ENCODE peak calls at places on chromosomes 11 and 22, in nine cellular contexts. One of them, this sample, is unnamed.

GRCh38 chr11:45573728-45574127 is 91.7 kb downstream of the CHST1 start:
- DNase-seq in A549: no peak
- DNase-seq in Calu3: no peak
- DNase-seq in mucosa of descending colon: no peak
- DNase-seq in body of pancreas: no peak
- DNase-seq in GM04504: no peak
- DNase-seq in stimulated activated CD8-positive, alpha-beta memory T cell treated with anti-CD3 and anti-CD28 coated beads, Interleukin-4, amount 100 ng/mL, for 1 hour: no peak
- DNase-seq in CD4-positive, alpha-beta T cell: no peak
- DNase-seq in substantia nigra: no peak
- DNase-seq in this sample: no peak

GRCh38 chr11:119306373-119306890 is 10.5 kb downstream of the MCAM start:
- DNase-seq in GM04504: no peak
- DNase-seq in substantia nigra: no peak
- DNase-seq in Calu3: no peak
- DNase-seq in stimulated activated CD8-positive, alpha-beta memory T cell treated with anti-CD3 and anti-CD28 coated beads, Interleukin-4, amount 100 ng/mL, for 1 hour: no peak
- DNase-seq in CD4-positive, alpha-beta T cell: peak
- DNase-seq in mucosa of descending colon: no peak
- DNase-seq in body of pancreas: peak
- DNase-seq in A549: no peak
- DNase-seq in this sample: no peak

GRCh38 chr11:95831198-95831883 is 41.0 kb downstream of the CEP57 start:
- DNase-seq in A549: no peak
- DNase-seq in CD4-positive, alpha-beta T cell: no peak
- DNase-seq in GM04504: peak
- DNase-seq in stimulated activated CD8-positive, alpha-beta memory T cell treated with anti-CD3 and anti-CD28 coated beads, Interleukin-4, amount 100 ng/mL, for 1 hour: no peak
- DNase-seq in substantia nigra: no peak
- DNase-seq in Calu3: no peak
- DNase-seq in mucosa of descending colon: no peak
- DNase-seq in body of pancreas: no peak
- DNase-seq in this sample: no peak

GRCh38 chr22:47343611-47344010 is 581.2 kb downstream of the TBC1D22A start:
- DNase-seq in Calu3: no peak
- DNase-seq in A549: no peak
- DNase-seq in GM04504: no peak
- DNase-seq in body of pancreas: no peak
- DNase-seq in substantia nigra: no peak
- DNase-seq in mucosa of descending colon: no peak
- DNase-seq in stimulated activated CD8-positive, alpha-beta memory T cell treated with anti-CD3 and anti-CD28 coated beads, Interleukin-4, amount 100 ng/mL, for 1 hour: no peak
- DNase-seq in CD4-positive, alpha-beta T cell: no peak
- DNase-seq in this sample: no peak

GRCh38 chr11:1694064-1694845 is 2.7 kb upstream of the KRTAP5-6 start:
- DNase-seq in body of pancreas: peak
- DNase-seq in Calu3: peak
- DNase-seq in mucosa of descending colon: peak
- DNase-seq in stimulated activated CD8-positive, alpha-beta memory T cell treated with anti-CD3 and anti-CD28 coated beads, Interleukin-4, amount 100 ng/mL, for 1 hour: peak
- DNase-seq in substantia nigra: peak
- DNase-seq in A549: peak
- DNase-seq in CD4-positive, alpha-beta T cell: peak
- DNase-seq in GM04504: peak
- DNase-seq in this sample: peak

GRCh38 chr11:118843518-118843917 is 40.2 kb upstream of the CXCR5 start:
- DNase-seq in A549: no peak
- DNase-seq in substantia nigra: no peak
- DNase-seq in GM04504: no peak
- DNase-seq in mucosa of descending colon: no peak
- DNase-seq in body of pancreas: no peak
- DNase-seq in CD4-positive, alpha-beta T cell: no peak
- DNase-seq in Calu3: no peak
- DNase-seq in stimulated activated CD8-positive, alpha-beta memory T cell treated with anti-CD3 and anti-CD28 coated beads, Interleukin-4, amount 100 ng/mL, for 1 hour: no peak
- DNase-seq in this sample: no peak

GRCh38 chr11:2256293-2256913 is 14.0 kb downstream of the ASCL2 start:
- DNase-seq in A549: no peak
- DNase-seq in substantia nigra: no peak
- DNase-seq in mucosa of descending colon: no peak
- DNase-seq in GM04504: no peak
- DNase-seq in Calu3: no peak
- DNase-seq in body of pancreas: no peak
- DNase-seq in CD4-positive, alpha-beta T cell: no peak
- DNase-seq in stimulated activated CD8-positive, alpha-beta memory T cell treated with anti-CD3 and anti-CD28 coated beads, Interleukin-4, amount 100 ng/mL, for 1 hour: no peak
- DNase-seq in this sample: no peak

GRCh38 chr22:43293661-43294392 is 49.3 kb downstream of the SCUBE1 start:
- DNase-seq in Calu3: no peak
- DNase-seq in GM04504: peak
- DNase-seq in body of pancreas: no peak
- DNase-seq in A549: peak
- DNase-seq in substantia nigra: no peak
- DNase-seq in stimulated activated CD8-positive, alpha-beta memory T cell treated with anti-CD3 and anti-CD28 coated beads, Interleukin-4, amount 100 ng/mL, for 1 hour: no peak
- DNase-seq in CD4-positive, alpha-beta T cell: no peak
- DNase-seq in mucosa of descending colon: peak
- DNase-seq in this sample: peak

GRCh38 chr11:57496109-57496820 is 19.2 kb downstream of the SLC43A1 start:
- DNase-seq in Calu3: no peak
- DNase-seq in stimulated activated CD8-positive, alpha-beta memory T cell treated with anti-CD3 and anti-CD28 coated beads, Interleukin-4, amount 100 ng/mL, for 1 hour: no peak
- DNase-seq in GM04504: no peak
- DNase-seq in substantia nigra: no peak
- DNase-seq in mucosa of descending colon: no peak
- DNase-seq in body of pancreas: peak
- DNase-seq in A549: no peak
- DNase-seq in CD4-positive, alpha-beta T cell: no peak
- DNase-seq in this sample: no peak

GRCh38 chr11:69442807-69443137 is 38.7 kb upstream of the LINC01488 start:
- DNase-seq in substantia nigra: peak
- DNase-seq in Calu3: peak
- DNase-seq in CD4-positive, alpha-beta T cell: no peak
- DNase-seq in GM04504: peak
- DNase-seq in body of pancreas: peak
- DNase-seq in stimulated activated CD8-positive, alpha-beta memory T cell treated with anti-CD3 and anti-CD28 coated beads, Interleukin-4, amount 100 ng/mL, for 1 hour: no peak
- DNase-seq in mucosa of descending colon: no peak
- DNase-seq in A549: no peak
- DNase-seq in this sample: no peak